ENCODE peak calls at places on chromosomes 11 and 22, in eight cellular contexts. U is esophagus muscularis mucosa, W is H54, P is esophagus squamous epithelium, L is breast epithelium, I is transverse colon, R is A549, D is body of pancreas. K is an unnamed sample.

GRCh38 chr11:17887779-17888178 is 125.1 kb downstream of the SERGEF start:
- DNase-seq in L (no peak), I (no peak), W (no peak), P (no peak), R (no peak), D (no peak), U (no peak), K (no peak)

GRCh38 chr11:6489338-6489737 is 7.7 kb upstream of the DNHD1 start:
- DNase-seq in I (no peak), R (no peak), D (no peak), P (no peak), W (no peak), L (no peak), U (no peak), K (no peak)

GRCh38 chr22:47561766-47562165 is 799.3 kb downstream of the TBC1D22A start:
- DNase-seq in W (no peak), I (no peak), P (no peak), U (peak), R (no peak), L (no peak), D (no peak), K (no peak)

GRCh38 chr11:121578216-121579063 is 125.7 kb upstream of the SORL1-AS1 start:
- DNase-seq in D (no peak), R (no peak), W (no peak), I (no peak), L (no peak), U (no peak), P (no peak), K (no peak)

GRCh38 chr11:88231894-88232482 is 56.7 kb upstream of the RAB38 start:
- DNase-seq in R (peak), P (no peak), D (no peak), L (no peak), U (no peak), W (no peak), I (no peak), K (no peak)

GRCh38 chr11:57405271-57405890 is 14.9 kb upstream of the PRG2 start:
- DNase-seq in I (no peak), P (no peak), D (no peak), L (no peak), W (no peak), R (no peak), U (no peak), K (no peak)

GRCh38 chr22:22810018-22810427 is 77.6 kb upstream of the IGLL5 start:
- DNase-seq in D (peak), P (no peak), I (peak), L (peak), W (no peak), U (peak), R (peak), K (no peak)

GRCh38 chr11:74677131-74677530 is 54.1 kb downstream of the CHRDL2 start:
- DNase-seq in L (no peak), W (no peak), P (no peak), I (no peak), D (no peak), R (no peak), U (no peak), K (no peak)

GRCh38 chr11:29773656-29774264 is 243.1 kb downstream of the KCNA4 start:
- DNase-seq in U (no peak), W (no peak), D (no peak), P (no peak), R (no peak), I (no peak), L (peak), K (no peak)

GRCh38 chr11:568306-569259 is 7.7 kb upstream of the PHRF1 start:
- DNase-seq in L (peak), I (peak), W (peak), P (no peak), R (peak), D (peak), U (peak), K (peak)
- TF ChIP-seq POLR2A in L (no peak), I (peak), W (peak), P (no peak), R (peak), D (peak), U (peak), K (peak)

GRCh38 chr22:43956805-43957463 is 1.7 kb downstream of the SAMM50 start:
- DNase-seq in L (no peak), R (no peak), P (no peak), W (no peak), D (no peak), I (no peak), U (no peak), K (no peak)

GRCh38 chr22:43955883-43956286 is 643 bp downstream of the SAMM50 start:
- DNase-seq in W (no peak), U (no peak), P (no peak), D (no peak), L (no peak), I (no peak), R (no peak), K (no peak)

GRCh38 chr22:43953988-43954771 is 1.1 kb upstream of the SAMM50 start:
- DNase-seq in D (no peak), P (no peak), U (no peak), L (no peak), W (no peak), R (no peak), I (no peak), K (no peak)

GRCh38 chr22:43956383-43956782 is 1.1 kb downstream of the SAMM50 start:
- DNase-seq in D (no peak), I (no peak), R (no peak), P (no peak), U (no peak), L (no peak), W (no peak), K (no peak)

GRCh38 chr22:43955040-43955882 is at the start of gene SAMM50:
- DNase-seq in U (peak), W (peak), I (peak), D (peak), L (peak), R (peak), P (peak), K (peak)
- TF ChIP-seq POLR2A in U (no peak), W (peak), I (peak), D (peak), L (peak), R (peak), P (no peak), K (peak)

GRCh38 chr22:36386900-36387663 is 685 bp downstream of the MYH9 start:
- DNase-seq in W (no peak), D (peak), P (no peak), U (no peak), R (no peak), I (peak), L (no peak), K (peak)
- TF ChIP-seq POLR2A in W (no peak), D (no peak), P (no peak), U (no peak), R (no peak), I (peak), L (no peak), K (peak)

GRCh38 chr11:27718853-27719574 is 18.8 kb upstream of the BDNF start:
- DNase-seq in I (peak), W (peak), L (no peak), P (no peak), D (peak), R (peak), U (no peak), K (no peak)
- TF ChIP-seq POLR2A in I (no peak), W (peak), L (no peak), P (no peak), D (no peak), R (no peak), U (no peak), K (no peak)

DNA sequence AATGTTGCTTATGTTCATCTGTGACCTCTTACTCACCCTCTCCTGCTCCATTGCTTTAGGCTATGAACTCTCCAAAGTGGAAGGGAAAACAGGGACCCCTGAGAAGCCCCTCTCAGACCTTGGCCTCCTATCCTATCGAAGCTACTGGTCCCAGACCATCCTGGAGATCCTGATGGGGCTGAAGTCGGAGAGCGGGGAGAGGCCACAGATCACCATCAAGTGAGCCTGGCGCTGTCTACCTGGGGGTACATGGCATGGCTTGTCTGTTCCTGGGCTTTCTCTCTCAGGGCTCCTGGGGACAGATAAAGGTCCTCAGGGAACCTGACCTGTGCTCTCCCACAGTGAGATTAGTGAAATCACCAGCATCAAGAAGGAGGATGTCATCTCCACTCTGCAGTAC is 2.1 kb downstream of the RNASEH2C start:
- DNase-seq in W (no peak), R (no peak), L (no peak), D (no peak), I (no peak), U (no peak), P (no peak), K (no peak)
- TF ChIP-seq POLR2A in W (no peak), R (no peak), L (no peak), D (no peak), I (no peak), U (no peak), P (no peak), K (no peak)

DNA sequence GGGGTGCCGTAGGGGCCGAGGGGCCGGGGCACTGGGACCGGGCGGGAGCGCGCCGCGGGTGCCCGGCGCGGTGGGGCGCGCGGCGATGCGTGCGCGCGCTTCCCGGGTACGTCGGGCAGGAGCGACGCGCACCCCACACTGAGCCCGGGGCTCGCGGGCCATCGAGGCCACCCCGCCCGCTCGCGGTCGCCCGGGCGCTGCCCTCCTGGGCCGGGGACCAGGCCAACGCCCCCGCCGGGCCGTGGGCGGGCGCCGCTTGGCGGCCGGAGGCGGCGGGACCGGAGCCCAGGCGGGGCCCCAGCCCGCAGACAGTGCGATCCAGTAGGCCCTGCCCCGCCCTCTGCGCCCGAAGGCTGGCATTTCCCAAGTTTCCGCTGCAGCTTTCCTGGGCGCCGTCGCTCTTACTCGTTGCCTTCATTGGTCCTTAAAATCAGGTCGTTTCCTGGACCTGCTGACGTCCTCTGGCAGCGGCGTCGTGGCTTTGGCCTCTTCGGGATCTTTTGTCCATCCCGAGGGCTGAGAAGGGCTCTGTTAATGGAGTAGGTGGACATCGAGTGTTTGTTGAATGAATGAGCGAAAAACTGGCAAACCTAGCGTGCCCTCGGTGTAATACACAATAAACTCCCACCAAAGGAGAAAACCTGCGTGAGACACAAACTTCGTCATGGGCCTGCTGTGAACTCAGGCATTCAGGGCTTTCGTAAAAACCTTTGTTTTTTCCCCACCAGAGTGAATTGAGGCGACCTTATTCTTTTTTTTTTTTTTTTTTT is 638 bp downstream of the PARVA start:
- DNase-seq in R (peak), P (no peak), I (peak), U (peak), D (peak), W (peak), L (peak), K (no peak)
- TF ChIP-seq POLR2A in R (peak), P (no peak), I (peak), U (no peak), D (no peak), W (no peak), L (no peak), K (no peak)

GRCh38 chr22:38860291-38861169 is 11.5 kb downstream of the CBX6 start:
- DNase-seq in U (no peak), W (no peak), R (no peak), D (no peak), L (no peak), I (no peak), P (no peak), K (no peak)
- TF ChIP-seq POLR2A in U (no peak), W (no peak), R (no peak), D (no peak), L (no peak), I (no peak), P (no peak), K (peak)

GRCh38 chr11:67613960-67614715 is 7.4 kb downstream of the NDUFV1 start:
- DNase-seq in L (peak), D (peak), U (no peak), I (peak), P (no peak), R (peak), W (peak), K (peak)
- TF ChIP-seq POLR2A in L (no peak), D (no peak), U (no peak), I (peak), P (no peak), R (no peak), W (no peak), K (peak)

DNA sequence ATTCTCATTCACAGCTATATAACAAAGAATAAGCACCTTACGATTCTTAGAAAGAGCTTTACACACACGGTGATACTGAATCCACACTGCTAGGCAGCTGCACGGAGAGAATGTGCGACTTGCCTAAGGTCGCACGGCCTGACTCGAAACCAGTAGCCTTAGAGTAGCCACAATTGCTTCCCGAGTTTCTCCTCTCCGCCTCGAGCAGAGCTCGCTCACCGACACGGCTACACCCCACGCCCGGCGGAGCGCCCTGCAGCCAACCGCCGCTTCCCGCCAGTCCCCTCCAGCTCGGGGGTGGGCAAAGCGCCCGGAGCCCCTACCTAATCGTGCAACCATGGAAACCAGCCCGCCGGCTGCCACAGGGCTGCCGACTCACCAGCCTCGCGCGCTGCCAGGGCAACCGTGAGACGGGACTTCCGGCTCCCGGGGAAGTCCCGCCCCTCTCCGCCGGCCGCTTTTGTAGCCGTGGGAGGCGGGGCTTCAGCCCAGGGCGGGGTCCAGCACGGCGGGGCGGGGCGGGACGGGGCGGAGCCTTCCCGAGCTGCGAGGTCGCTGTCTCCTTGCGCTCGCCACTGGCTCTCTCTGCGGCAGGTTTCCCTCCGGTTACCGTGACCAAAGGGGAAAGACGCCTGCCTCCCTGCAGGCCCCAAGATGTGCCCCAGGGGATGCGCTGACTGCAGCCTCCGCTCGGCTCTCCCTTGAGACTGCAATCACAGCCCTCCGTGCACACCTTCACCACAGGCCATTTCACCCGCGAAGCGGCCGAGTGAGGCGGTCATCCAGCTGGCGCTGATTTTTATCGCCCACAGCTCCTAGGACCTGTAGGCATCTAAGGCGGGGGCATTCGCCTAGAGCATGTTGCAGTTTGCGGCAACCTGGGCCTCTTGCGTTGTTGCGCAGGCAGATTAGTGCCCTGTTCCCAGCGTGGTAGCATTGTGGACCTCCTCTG is 1.1 kb downstream of the BSCL2 start:
- DNase-seq in D (peak), I (peak), W (peak), R (peak), U (peak), L (peak), P (peak), K (peak)
- TF ChIP-seq POLR2A in D (no peak), I (peak), W (peak), R (peak), U (no peak), L (no peak), P (no peak), K (peak)

DNA sequence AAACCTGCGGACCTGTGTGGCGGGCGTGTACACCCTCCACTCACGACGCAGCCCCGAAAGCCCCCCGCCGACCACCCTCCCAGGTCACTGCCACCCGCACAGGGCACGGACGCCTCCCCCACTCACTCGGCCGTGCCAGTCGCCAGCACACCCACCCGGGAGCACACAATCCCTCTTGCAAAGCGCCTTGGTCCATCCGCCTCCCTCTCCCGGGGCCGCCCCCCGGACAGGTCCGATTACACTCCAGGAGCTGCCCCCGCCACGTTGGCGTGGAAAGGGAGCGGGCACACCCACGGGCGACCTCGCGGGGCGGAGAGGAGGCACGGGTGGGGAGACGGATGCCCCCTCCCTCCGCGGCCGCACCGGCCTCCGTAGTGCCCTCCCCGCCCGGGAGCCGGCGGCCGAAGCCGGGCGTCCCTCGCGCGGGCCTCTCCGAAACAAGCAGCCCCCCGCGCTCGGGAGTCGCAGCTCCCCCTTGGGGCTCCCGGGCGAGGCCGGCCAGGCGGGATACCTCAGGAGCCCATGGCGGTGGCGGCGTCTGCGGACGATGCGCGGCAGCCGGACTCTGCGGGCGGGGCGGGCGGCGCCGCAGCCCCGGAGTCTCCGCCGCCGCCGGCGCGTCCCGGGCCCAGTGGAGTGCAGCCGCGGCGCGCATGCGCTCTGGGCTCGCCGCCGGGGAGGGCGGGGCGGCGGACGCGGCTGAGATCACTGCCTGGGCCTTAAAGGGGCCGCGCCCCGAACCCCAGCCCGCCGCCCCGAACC is at the start of gene TMEM184B:
- DNase-seq in U (no peak), P (no peak), R (peak), I (peak), D (peak), W (peak), L (peak), K (peak)
- TF ChIP-seq POLR2A in U (peak), P (no peak), R (peak), I (peak), D (peak), W (peak), L (no peak), K (peak)

K was measured in GM12892.